ENCODE peak calls at places on chromosomes 4 and X, in ten cellular contexts. One of them, this sample, is unnamed.
A peak's percentile ranks its signal among the peaks of the same experiment; 100 is the strongest.

GRCh38 chrX:80184854-80185253 is 170.3 kb downstream of the TBX22 start:
- DNase-seq in brain microvascular endothelial cell: no peak
- DNase-seq in CD8-positive, alpha-beta T cell: no peak
- DNase-seq in AG09309: no peak
- DNase-seq in AG04450: no peak
- DNase-seq in Peyer's patch: no peak
- DNase-seq in foreskin fibroblast: no peak
- DNase-seq in SK-N-SH: no peak
- DNase-seq in heart right ventricle: no peak
- DNase-seq in AG04449: no peak
- DNase-seq in this sample: no peak

GRCh38 chr4:13674971-13675370 is 47.4 kb upstream of the BOD1L1 start:
- DNase-seq in foreskin fibroblast: no peak
- DNase-seq in brain microvascular endothelial cell: no peak
- DNase-seq in CD8-positive, alpha-beta T cell: no peak
- DNase-seq in AG04450: no peak
- DNase-seq in SK-N-SH: no peak
- DNase-seq in AG04449: no peak
- DNase-seq in AG09309: no peak
- DNase-seq in Peyer's patch: no peak
- DNase-seq in heart right ventricle: no peak
- DNase-seq in this sample: no peak

GRCh38 chrX:38061335-38061734 is 55.0 kb downstream of the SYTL5 start:
- DNase-seq in CD8-positive, alpha-beta T cell: no peak
- DNase-seq in Peyer's patch: no peak
- DNase-seq in heart right ventricle: no peak
- DNase-seq in SK-N-SH: no peak
- DNase-seq in AG04450: no peak
- DNase-seq in AG09309: no peak
- DNase-seq in foreskin fibroblast: peak; percentile 70
- DNase-seq in brain microvascular endothelial cell: no peak
- DNase-seq in AG04449: no peak
- DNase-seq in this sample: no peak

GRCh38 chr4:98468744-98469143 is 189.7 kb downstream of the TSPAN5 start:
- DNase-seq in foreskin fibroblast: peak; percentile 73
- DNase-seq in brain microvascular endothelial cell: peak; percentile 47
- DNase-seq in SK-N-SH: no peak
- DNase-seq in heart right ventricle: peak; percentile 28
- DNase-seq in Peyer's patch: no peak
- DNase-seq in CD8-positive, alpha-beta T cell: no peak
- DNase-seq in AG04450: no peak
- DNase-seq in AG04449: no peak
- DNase-seq in AG09309: no peak
- DNase-seq in this sample: no peak

GRCh38 chr4:89653012-89653411 is 183.9 kb downstream of the SNCA start:
- DNase-seq in Peyer's patch: no peak
- DNase-seq in AG04450: no peak
- DNase-seq in heart right ventricle: no peak
- DNase-seq in brain microvascular endothelial cell: no peak
- DNase-seq in AG04449: no peak
- DNase-seq in CD8-positive, alpha-beta T cell: no peak
- DNase-seq in AG09309: no peak
- DNase-seq in foreskin fibroblast: no peak
- DNase-seq in SK-N-SH: no peak
- DNase-seq in this sample: no peak

GRCh38 chrX:132533409-132533808 is 44.6 kb upstream of the MBNL3 start:
- DNase-seq in CD8-positive, alpha-beta T cell: no peak
- DNase-seq in brain microvascular endothelial cell: no peak
- DNase-seq in heart right ventricle: no peak
- DNase-seq in foreskin fibroblast: peak; percentile 20
- DNase-seq in SK-N-SH: no peak
- DNase-seq in Peyer's patch: no peak
- DNase-seq in AG04449: no peak
- DNase-seq in AG09309: no peak
- DNase-seq in AG04450: no peak
- DNase-seq in this sample: no peak

GRCh38 chr4:37678624-37679023 is 7.6 kb downstream of the RELL1 start:
- DNase-seq in AG09309: no peak
- DNase-seq in brain microvascular endothelial cell: peak; percentile 27
- DNase-seq in AG04450: no peak
- DNase-seq in AG04449: no peak
- DNase-seq in Peyer's patch: no peak
- DNase-seq in heart right ventricle: no peak
- DNase-seq in SK-N-SH: no peak
- DNase-seq in CD8-positive, alpha-beta T cell: no peak
- DNase-seq in foreskin fibroblast: no peak
- DNase-seq in this sample: no peak

GRCh38 chrX:72102760-72103159 is 29.0 kb downstream of the RTL5 start:
- DNase-seq in foreskin fibroblast: no peak
- DNase-seq in AG04449: no peak
- DNase-seq in AG04450: no peak
- DNase-seq in heart right ventricle: no peak
- DNase-seq in brain microvascular endothelial cell: no peak
- DNase-seq in Peyer's patch: no peak
- DNase-seq in CD8-positive, alpha-beta T cell: no peak
- DNase-seq in AG09309: no peak
- DNase-seq in SK-N-SH: no peak
- DNase-seq in this sample: no peak

GRCh38 chr4:154564311-154564710 is 1.5 kb downstream of the FGB start:
- DNase-seq in heart right ventricle: no peak
- DNase-seq in AG09309: no peak
- DNase-seq in AG04450: no peak
- DNase-seq in Peyer's patch: no peak
- DNase-seq in foreskin fibroblast: no peak
- DNase-seq in SK-N-SH: no peak
- DNase-seq in AG04449: no peak
- DNase-seq in brain microvascular endothelial cell: no peak
- DNase-seq in CD8-positive, alpha-beta T cell: no peak
- DNase-seq in this sample: no peak

GRCh38 chr4:154562697-154563254 is at the start of gene FGB:
- DNase-seq in brain microvascular endothelial cell: no peak
- DNase-seq in AG04450: no peak
- DNase-seq in AG09309: no peak
- DNase-seq in SK-N-SH: no peak
- DNase-seq in CD8-positive, alpha-beta T cell: no peak
- DNase-seq in AG04449: no peak
- DNase-seq in foreskin fibroblast: no peak
- DNase-seq in Peyer's patch: no peak
- DNase-seq in heart right ventricle: no peak
- DNase-seq in this sample: no peak

GRCh38 chr4:154559931-154560801 is 2.6 kb upstream of the FGB start:
- DNase-seq in brain microvascular endothelial cell: no peak
- DNase-seq in heart right ventricle: no peak
- DNase-seq in SK-N-SH: no peak
- DNase-seq in AG04450: no peak
- DNase-seq in AG09309: no peak
- DNase-seq in AG04449: no peak
- DNase-seq in CD8-positive, alpha-beta T cell: no peak
- DNase-seq in foreskin fibroblast: no peak
- DNase-seq in Peyer's patch: no peak
- DNase-seq in this sample: no peak

GRCh38 chr4:154560824-154561231 is 2.0 kb upstream of the FGB start:
- DNase-seq in AG04450: no peak
- DNase-seq in SK-N-SH: no peak
- DNase-seq in heart right ventricle: no peak
- DNase-seq in AG09309: peak; percentile 17
- DNase-seq in Peyer's patch: no peak
- DNase-seq in foreskin fibroblast: peak; percentile 43
- DNase-seq in brain microvascular endothelial cell: peak; percentile 87
- DNase-seq in AG04449: peak; percentile 59
- DNase-seq in CD8-positive, alpha-beta T cell: no peak
- DNase-seq in this sample: no peak

DNA sequence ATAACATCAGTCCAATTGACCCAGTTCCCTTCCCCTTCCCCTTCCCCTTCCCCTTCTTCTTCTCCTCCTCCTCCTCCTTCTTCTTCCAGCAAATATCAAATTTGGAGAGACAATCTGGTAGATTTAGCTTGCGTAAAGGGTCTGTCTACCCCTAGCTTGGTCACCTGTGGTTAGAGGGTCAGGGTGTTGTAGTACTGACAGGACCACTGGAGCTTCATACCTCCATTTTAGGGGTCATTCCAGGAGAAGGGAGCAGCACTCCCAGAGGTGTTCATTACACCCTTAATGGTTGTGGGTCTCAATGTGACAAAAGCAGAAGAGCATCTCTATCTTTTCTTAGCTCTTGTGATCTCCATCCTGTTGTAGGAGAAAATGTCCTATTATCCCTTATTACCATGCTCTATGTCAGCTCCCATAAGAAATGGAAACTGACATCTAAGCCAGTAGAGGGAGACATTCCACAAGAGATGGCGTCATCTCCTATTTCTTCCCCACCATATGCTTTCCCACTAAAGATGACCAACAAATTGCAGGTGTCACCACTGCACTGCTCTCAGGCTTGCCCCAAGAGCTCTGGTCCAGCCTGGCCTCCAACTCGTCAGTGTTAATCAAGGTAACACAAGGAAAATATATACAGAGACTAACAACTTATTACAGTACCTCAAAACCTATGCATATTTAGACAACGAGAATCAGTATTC is 3.5 kb upstream of the FGB start:
- DNase-seq in foreskin fibroblast: peak; percentile 76
- DNase-seq in Peyer's patch: no peak
- DNase-seq in heart right ventricle: no peak
- DNase-seq in CD8-positive, alpha-beta T cell: no peak
- DNase-seq in AG04450: no peak
- DNase-seq in AG04449: no peak
- DNase-seq in brain microvascular endothelial cell: peak; percentile 75
- DNase-seq in SK-N-SH: peak; percentile 23
- DNase-seq in AG09309: peak; percentile 11
- DNase-seq in this sample: no peak
- TF ChIP-seq CTCF in foreskin fibroblast: peak; percentile 51
- TF ChIP-seq CTCF in Peyer's patch: peak; percentile 43
- TF ChIP-seq CTCF in heart right ventricle: no peak
- TF ChIP-seq CTCF in CD8-positive, alpha-beta T cell: no peak
- TF ChIP-seq CTCF in AG04450: peak; percentile 64
- TF ChIP-seq CTCF in AG04449: peak; percentile 59
- TF ChIP-seq CTCF in brain microvascular endothelial cell: peak; percentile 69
- TF ChIP-seq CTCF in SK-N-SH: peak; percentile 74
- TF ChIP-seq CTCF in AG09309: peak; percentile 67
- TF ChIP-seq CTCF in this sample: peak; percentile 51

GRCh38 chr4:80475236-80475635 is 139.7 kb downstream of the CFAP299 start:
- DNase-seq in SK-N-SH: no peak
- DNase-seq in AG04449: no peak
- DNase-seq in brain microvascular endothelial cell: no peak
- DNase-seq in CD8-positive, alpha-beta T cell: no peak
- DNase-seq in Peyer's patch: no peak
- DNase-seq in AG09309: no peak
- DNase-seq in foreskin fibroblast: no peak
- DNase-seq in AG04450: no peak
- DNase-seq in heart right ventricle: no peak
- DNase-seq in this sample: no peak

GRCh38 chr4:80466618-80467017 is 131.1 kb downstream of the CFAP299 start:
- DNase-seq in AG04450: no peak
- DNase-seq in CD8-positive, alpha-beta T cell: no peak
- DNase-seq in brain microvascular endothelial cell: no peak
- DNase-seq in AG04449: no peak
- DNase-seq in AG09309: no peak
- DNase-seq in SK-N-SH: no peak
- DNase-seq in Peyer's patch: no peak
- DNase-seq in heart right ventricle: no peak
- DNase-seq in foreskin fibroblast: no peak
- DNase-seq in this sample: no peak

GRCh38 chr4:80475781-80476180 is 140.3 kb downstream of the CFAP299 start:
- DNase-seq in foreskin fibroblast: no peak
- DNase-seq in AG04450: no peak
- DNase-seq in heart right ventricle: no peak
- DNase-seq in Peyer's patch: no peak
- DNase-seq in CD8-positive, alpha-beta T cell: no peak
- DNase-seq in brain microvascular endothelial cell: no peak
- DNase-seq in AG04449: no peak
- DNase-seq in AG09309: no peak
- DNase-seq in SK-N-SH: no peak
- DNase-seq in this sample: no peak

DNA sequence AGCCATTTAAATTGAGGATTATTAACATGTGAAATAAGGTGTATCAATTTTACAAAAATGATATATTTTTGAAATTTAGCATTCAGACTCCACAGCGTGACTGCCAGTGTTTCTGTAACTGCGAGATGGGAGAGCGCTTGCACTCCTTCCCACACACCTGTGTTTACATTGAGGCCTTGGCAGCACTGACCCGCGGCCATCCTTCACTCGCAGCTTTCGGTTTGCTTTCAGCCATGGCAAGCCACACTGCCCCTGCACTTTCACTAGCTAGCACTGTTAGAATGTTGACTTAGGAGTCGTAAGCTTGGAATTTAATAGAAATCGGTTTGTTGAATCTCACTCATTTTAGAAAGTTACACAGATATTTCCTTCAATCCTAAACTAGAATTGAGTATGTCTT is 136.2 kb downstream of the CFAP299 start:
- DNase-seq in CD8-positive, alpha-beta T cell: no peak
- DNase-seq in brain microvascular endothelial cell: no peak
- DNase-seq in AG04449: no peak
- DNase-seq in AG04450: peak; percentile 20
- DNase-seq in Peyer's patch: peak; percentile 58
- DNase-seq in foreskin fibroblast: peak; percentile 26
- DNase-seq in heart right ventricle: no peak
- DNase-seq in AG09309: no peak
- DNase-seq in SK-N-SH: no peak
- DNase-seq in this sample: no peak
- H3K4me3 ChIP-seq in CD8-positive, alpha-beta T cell: no peak overlapping the region
- H3K4me3 ChIP-seq in brain microvascular endothelial cell: peak overlapping the region; percentile 38
- H3K4me3 ChIP-seq in AG04449: peak overlapping the region; percentile 18
- H3K4me3 ChIP-seq in AG04450: peak overlapping the region; percentile 28
- H3K4me3 ChIP-seq in Peyer's patch: no peak overlapping the region
- H3K4me3 ChIP-seq in foreskin fibroblast: peak overlapping the region; percentile 28
- H3K4me3 ChIP-seq in heart right ventricle: no peak overlapping the region
- H3K4me3 ChIP-seq in AG09309: no peak overlapping the region
- H3K4me3 ChIP-seq in SK-N-SH: peak overlapping the region; percentile 47
- H3K4me3 ChIP-seq in this sample: no peak overlapping the region

GRCh38 chr4:139241086-139241783 is 38.8 kb downstream of the MGARP start:
- DNase-seq in brain microvascular endothelial cell: no peak
- DNase-seq in Peyer's patch: no peak
- DNase-seq in AG04449: no peak
- DNase-seq in heart right ventricle: no peak
- DNase-seq in foreskin fibroblast: no peak
- DNase-seq in SK-N-SH: no peak
- DNase-seq in AG09309: no peak
- DNase-seq in AG04450: no peak
- DNase-seq in CD8-positive, alpha-beta T cell: no peak
- DNase-seq in this sample: no peak
- TF ChIP-seq CTCF in brain microvascular endothelial cell: no peak
- TF ChIP-seq CTCF in Peyer's patch: no peak
- TF ChIP-seq CTCF in AG04449: no peak
- TF ChIP-seq CTCF in heart right ventricle: no peak
- TF ChIP-seq CTCF in foreskin fibroblast: no peak
- TF ChIP-seq CTCF in SK-N-SH: no peak
- TF ChIP-seq CTCF in AG09309: no peak
- TF ChIP-seq CTCF in AG04450: no peak
- TF ChIP-seq CTCF in CD8-positive, alpha-beta T cell: no peak
- TF ChIP-seq CTCF in this sample: no peak

DNA sequence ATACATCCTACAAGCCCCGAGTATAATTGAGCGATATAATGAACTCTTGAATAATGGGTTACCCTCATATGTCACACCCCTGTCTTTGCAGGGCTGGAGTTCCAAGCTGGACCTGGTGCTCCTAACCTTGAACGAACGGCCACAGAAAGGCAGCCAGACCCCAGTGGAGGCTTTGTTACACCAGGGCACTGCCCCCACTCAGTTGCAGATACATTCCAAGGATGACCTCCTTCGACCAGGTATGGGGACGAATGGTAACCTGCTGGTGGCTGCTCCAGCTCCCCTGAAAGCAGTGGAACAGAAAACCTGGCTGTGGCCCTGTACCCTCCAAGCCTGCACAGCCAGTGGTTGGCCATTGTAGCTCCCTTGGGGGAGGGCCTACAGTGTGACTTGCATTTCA is 56.6 kb upstream of the CCDC149 start:
- DNase-seq in AG09309: no peak
- DNase-seq in foreskin fibroblast: no peak
- DNase-seq in AG04450: no peak
- DNase-seq in brain microvascular endothelial cell: no peak
- DNase-seq in SK-N-SH: no peak
- DNase-seq in AG04449: no peak
- DNase-seq in CD8-positive, alpha-beta T cell: no peak
- DNase-seq in Peyer's patch: no peak
- DNase-seq in heart right ventricle: no peak
- DNase-seq in this sample: no peak
- H3K4me3 ChIP-seq in AG09309: no peak overlapping the region
- H3K4me3 ChIP-seq in foreskin fibroblast: no peak overlapping the region
- H3K4me3 ChIP-seq in AG04450: no peak overlapping the region
- H3K4me3 ChIP-seq in brain microvascular endothelial cell: no peak overlapping the region
- H3K4me3 ChIP-seq in SK-N-SH: no peak overlapping the region
- H3K4me3 ChIP-seq in AG04449: no peak overlapping the region
- H3K4me3 ChIP-seq in CD8-positive, alpha-beta T cell: no peak overlapping the region
- H3K4me3 ChIP-seq in Peyer's patch: no peak overlapping the region
- H3K4me3 ChIP-seq in heart right ventricle: no peak overlapping the region
- H3K4me3 ChIP-seq in this sample: no peak overlapping the region

This sample was measured in BJ.